ENCODE peak calls at places on chromosomes 1 and 21, in ten cellular contexts. H is lower lobe of right lung, O is A549, Z is adrenal gland, T is DND-41, D is pancreas, V is PC-3, E is body of pancreas, Q is IMR-90, N is GM23338. B is an unnamed sample.

GRCh38 chr1:12518956-12519707 is 98.9 kb downstream of the DHRS3 start:
- DNase-seq in Q (peak), H (peak), D (no peak), N (no peak), V (peak), E (peak), O (no peak), T (no peak), Z (no peak), B (no peak)

GRCh38 chr1:97668945-97669344 is 251.9 kb downstream of the DPYD start:
- DNase-seq in H (no peak), V (peak), Q (peak), E (peak), Z (no peak), O (peak), D (no peak), T (peak), N (no peak), B (peak)

GRCh38 chr1:98027044-98027443 is 106.2 kb upstream of the DPYD start:
- DNase-seq in O (no peak), D (no peak), V (peak), H (no peak), T (no peak), E (no peak), Z (no peak), Q (no peak), N (no peak), B (no peak)

GRCh38 chr1:199150764-199151163 is 511.9 kb downstream of the PTPRC start:
- DNase-seq in O (no peak), V (no peak), N (no peak), Q (no peak), H (no peak), E (no peak), D (no peak), T (no peak), Z (no peak), B (no peak)

GRCh38 chr1:47664356-47664755 is 226.5 kb downstream of the FOXD2 start:
- DNase-seq in V (no peak), Q (no peak), O (no peak), N (no peak), H (no peak), D (no peak), Z (no peak), T (no peak), E (no peak), B (no peak)

GRCh38 chr1:1109743-1110142 is 6.1 kb downstream of the C1orf159 start:
- DNase-seq in H (peak), Q (no peak), T (no peak), E (no peak), N (no peak), D (no peak), O (no peak), V (peak), Z (peak), B (no peak)

GRCh38 chr1:215076312-215076711 is 6.2 kb upstream of the KCNK2 start:
- DNase-seq in Z (no peak), O (no peak), Q (peak), D (no peak), H (no peak), E (no peak), N (peak), V (peak), T (no peak), B (peak)

GRCh38 chr1:84883286-84883685 is 9.7 kb downstream of the LPAR3 start:
- DNase-seq in Q (peak), H (no peak), Z (no peak), D (no peak), T (no peak), O (no peak), N (no peak), E (no peak), V (peak), B (no peak)

GRCh38 chr1:203264052-203264501 is 34.6 kb upstream of the CHIT1 start:
- DNase-seq in H (no peak), O (no peak), N (no peak), D (no peak), T (no peak), Z (no peak), E (no peak), Q (no peak), V (no peak), B (no peak)

GRCh38 chr1:241229216-241229615 is 127.8 kb downstream of the RGS7 start:
- DNase-seq in V (no peak), O (no peak), Z (peak), N (no peak), D (peak), Q (no peak), T (no peak), H (no peak), E (peak), B (no peak)

GRCh38 chr1:227318003-227318851 is at the start of gene CDC42BPA:
- DNase-seq in Z (peak), T (no peak), D (peak), O (peak), E (peak), V (peak), H (peak), N (peak), Q (peak), B (peak)

GRCh38 chr1:210586785-210587184 is 258.1 kb downstream of the HHAT start:
- DNase-seq in E (no peak), H (no peak), V (no peak), Q (no peak), D (no peak), O (no peak), Z (no peak), T (no peak), N (no peak), B (no peak)

GRCh38 chr1:156534424-156535060 is 34.0 kb upstream of the MEF2D start:
- DNase-seq in D (no peak), O (no peak), Q (no peak), H (no peak), N (no peak), T (no peak), E (no peak), V (no peak), Z (no peak), B (no peak)

GRCh38 chr1:218967836-218968235 is 205.8 kb upstream of the LYPLAL1 start:
- DNase-seq in D (no peak), E (no peak), Q (peak), N (no peak), V (peak), Z (no peak), O (no peak), H (no peak), T (no peak), B (no peak)

GRCh38 chr1:20194770-20195463 is 8.6 kb upstream of the PLA2G2C start:
- DNase-seq in H (peak), V (peak), D (peak), Z (peak), T (peak), Q (peak), E (peak), O (peak), N (peak), B (peak)

GRCh38 chr1:43861337-43861736 is 72.3 kb upstream of the ARTN start:
- DNase-seq in Z (peak), H (no peak), D (no peak), V (peak), E (no peak), O (no peak), Q (peak), N (no peak), T (no peak), B (no peak)

GRCh38 chr1:59171788-59172187 is 125.1 kb upstream of the FGGY start:
- DNase-seq in N (no peak), Z (no peak), O (no peak), H (no peak), E (no peak), V (peak), D (no peak), Q (no peak), T (no peak), B (no peak)

GRCh38 chr1:15352122-15352957 is 57.3 kb upstream of the EFHD2 start:
- DNase-seq in Z (no peak), N (no peak), O (peak), D (peak), E (peak), V (peak), T (peak), Q (peak), H (no peak), B (no peak)

GRCh38 chr1:246961939-246962373 is 30.2 kb upstream of the AHCTF1 start:
- DNase-seq in T (no peak), Q (no peak), N (no peak), V (no peak), E (peak), H (peak), Z (peak), O (no peak), D (no peak), B (no peak)

GRCh38 chr1:103156966-103157365 is 48.6 kb upstream of the COL11A1 start:
- DNase-seq in Z (no peak), V (no peak), O (no peak), H (no peak), E (no peak), Q (no peak), D (no peak), T (no peak), N (no peak), B (no peak)

GRCh38 chr1:1604374-1605033 is 4.6 kb upstream of the FNDC10 start:
- DNase-seq in V (no peak), Z (no peak), O (no peak), H (no peak), E (no peak), Q (no peak), N (no peak), T (no peak), D (no peak), B (no peak)

GRCh38 chr1:94755675-94756074 is 64.5 kb upstream of the SLC44A3 start:
- DNase-seq in O (no peak), D (no peak), N (no peak), T (peak), Z (peak), V (no peak), Q (peak), H (no peak), E (no peak), B (no peak)

GRCh38 chr1:83545450-83545849 is 453.5 kb downstream of the TTLL7 start:
- DNase-seq in Z (no peak), O (no peak), T (no peak), D (no peak), N (peak), Q (no peak), V (peak), E (no peak), H (no peak), B (no peak)

GRCh38 chr1:11238311-11238710 is 24.0 kb downstream of the MTOR start:
- DNase-seq in D (no peak), N (no peak), H (no peak), T (no peak), O (no peak), Q (no peak), E (no peak), V (no peak), Z (no peak), B (no peak)

GRCh38 chr1:10965621-10966226 is 46.7 kb upstream of the TARDBP start:
- DNase-seq in T (no peak), O (no peak), V (no peak), Z (no peak), H (peak), N (no peak), E (peak), Q (no peak), D (peak), B (no peak)

GRCh38 chr1:62194651-62195282 is at the start of gene L1TD1:
- DNase-seq in T (no peak), V (no peak), D (no peak), Z (peak), H (no peak), N (peak), O (no peak), Q (no peak), E (no peak), B (no peak)

GRCh38 chr1:67722292-67722944 is 37.4 kb downstream of the GADD45A start:
- DNase-seq in D (no peak), H (no peak), T (no peak), Q (peak), Z (no peak), V (no peak), E (no peak), N (no peak), O (no peak), B (no peak)

GRCh38 chr1:61426254-61426653 is 298.7 kb downstream of the TM2D1 start:
- DNase-seq in N (no peak), V (no peak), O (no peak), T (no peak), H (no peak), E (no peak), Z (no peak), Q (no peak), D (no peak), B (no peak)

GRCh38 chr1:246724725-246725095 is 501 bp downstream of the SCCPDH start:
- DNase-seq in Q (peak), Z (no peak), D (no peak), V (peak), H (no peak), E (peak), T (no peak), O (peak), N (peak), B (peak)

GRCh38 chr1:21607549-21608529 is 61.3 kb downstream of the RAP1GAP start:
- DNase-seq in D (peak), E (peak), T (peak), V (peak), H (peak), O (peak), Z (peak), Q (peak), N (peak), B (peak)

GRCh38 chr1:25476186-25477097 is 45.7 kb downstream of the MACO1 start:
- DNase-seq in Z (no peak), V (no peak), E (no peak), T (no peak), D (no peak), H (no peak), O (no peak), Q (no peak), N (no peak), B (no peak)

GRCh38 chr1:204288061-204288588 is 71.6 kb downstream of the PLEKHA6 start:
- DNase-seq in T (no peak), O (peak), V (peak), E (peak), N (peak), H (peak), Q (no peak), Z (no peak), D (peak), B (no peak)
- H3K27ac ChIP-seq in T (no peak), O (peak), V (peak), E (peak), N (peak), H (peak), Q (no peak), Z (no peak), D (peak), B (no peak)

DNA sequence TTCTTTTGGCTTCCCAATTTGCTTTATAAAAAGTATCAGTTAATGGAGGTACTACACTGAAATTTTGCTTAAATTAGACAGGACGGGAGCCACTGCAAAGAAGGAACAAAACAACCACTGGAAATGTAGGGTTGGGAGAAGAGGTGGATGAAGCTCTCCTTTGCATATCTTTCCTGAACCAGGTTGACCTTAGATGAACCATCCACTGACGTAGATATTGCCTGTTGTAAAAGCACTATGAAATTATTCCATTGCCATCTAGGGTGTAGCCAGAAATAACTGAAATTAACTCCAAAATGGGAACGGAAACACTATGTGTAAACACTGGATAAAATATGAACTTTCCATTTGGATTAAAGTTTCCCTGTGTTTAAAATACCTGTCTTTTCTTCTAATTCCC is 1.2 kb upstream of the ABL2 start:
- DNase-seq in Z (no peak), Q (no peak), V (no peak), H (no peak), D (no peak), E (no peak), T (no peak), N (no peak), O (no peak), B (no peak)
- H3K27ac ChIP-seq in Z (no peak), Q (no peak), V (peak), H (no peak), D (no peak), E (no peak), T (no peak), N (no peak), O (peak), B (no peak)

GRCh38 chr1:147804942-147805723 is 44.7 kb upstream of the GJA5 start:
- DNase-seq in Q (no peak), T (no peak), N (no peak), E (no peak), Z (no peak), D (no peak), H (no peak), V (no peak), O (no peak), B (no peak)
- H3K27ac ChIP-seq in Q (no peak), T (no peak), N (no peak), E (no peak), Z (no peak), D (no peak), H (no peak), V (no peak), O (no peak), B (no peak)

DNA sequence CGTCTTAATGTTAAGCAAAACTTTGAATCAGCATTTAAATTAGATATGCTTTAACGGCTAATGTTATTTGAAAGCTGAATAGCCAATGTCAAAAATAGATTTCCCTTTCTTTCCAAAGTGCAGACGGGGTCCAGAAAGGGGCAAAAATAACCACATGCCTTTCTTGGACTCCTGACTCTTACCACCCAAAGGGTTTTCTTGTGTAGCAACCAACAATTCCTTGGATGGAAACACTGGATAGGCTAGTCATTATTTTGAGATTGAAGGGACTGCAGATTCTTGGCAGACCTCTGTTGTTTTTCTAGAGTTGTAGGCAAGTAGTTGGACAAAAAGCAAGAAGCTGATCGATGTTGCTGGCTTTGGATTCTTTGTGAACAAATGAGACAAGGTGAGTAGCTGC is 107.0 kb downstream of the MRPS6 start:
- DNase-seq in E (no peak), N (no peak), O (no peak), T (no peak), V (no peak), Z (no peak), H (no peak), D (no peak), Q (no peak), B (no peak)
- H3K27ac ChIP-seq in E (no peak), N (no peak), O (no peak), T (no peak), V (no peak), Z (no peak), H (no peak), D (no peak), Q (no peak), B (no peak)

GRCh38 chr1:27529638-27530018 is 39.7 kb upstream of the WASF2 start:
- DNase-seq in D (no peak), Q (no peak), E (no peak), N (no peak), O (no peak), V (no peak), Z (no peak), H (no peak), T (no peak), B (no peak)
- H3K27ac ChIP-seq in D (peak), Q (no peak), E (peak), N (no peak), O (peak), V (peak), Z (peak), H (peak), T (no peak), B (no peak)